ENCODE peak calls at places on chromosomes 16 and 17, in six cellular contexts. Z is H54, G is NCI-H748 treated with DMSO at 0.1 percent for 48 hours, Y is MG63, O is nucleus accumbens, N is heart right ventricle. R is an unnamed sample.

GRCh38 chr17:45677770-45678169 is 106.3 kb upstream of the CRHR1 start:
- DNase-seq in O (no peak), G (no peak), N (no peak), Y (peak), Z (peak), R (no peak)

GRCh38 chr17:46023783-46024388 is 24.8 kb downstream of the STH start:
- DNase-seq in Z (no peak), Y (no peak), O (no peak), N (no peak), G (no peak), R (no peak)

GRCh38 chr17:80877095-80877828 is 114.4 kb upstream of the CHMP6 start:
- DNase-seq in Z (no peak), Y (no peak), G (no peak), O (no peak), N (no peak), R (peak)

GRCh38 chr17:27888945-27889344 is 4.2 kb downstream of the LYRM9 start:
- DNase-seq in O (no peak), N (no peak), G (no peak), Y (no peak), Z (peak), R (no peak)

GRCh38 chr17:62994931-62995330 is 28.9 kb downstream of the TANC2 start:
- DNase-seq in Z (no peak), G (no peak), N (no peak), Y (no peak), O (no peak), R (no peak)

GRCh38 chr17:48351916-48352332 is 78.1 kb downstream of the SKAP1 start:
- DNase-seq in G (peak), Y (no peak), O (no peak), Z (no peak), N (no peak), R (no peak)

GRCh38 chr16:56657555-56658430 is at the start of gene MT1F:
- DNase-seq in N (peak), O (peak), Y (no peak), Z (no peak), G (peak), R (peak)

GRCh38 chr16:8581923-8582580 is 8.3 kb downstream of the TMEM114 start:
- DNase-seq in G (no peak), O (no peak), Z (no peak), Y (no peak), N (no peak), R (no peak)

GRCh38 chr16:19502395-19503131 is 19.3 kb downstream of the GDE1 start:
- DNase-seq in N (peak), O (peak), Y (peak), Z (no peak), G (peak), R (peak)